ENCODE peak calls at places on chromosomes 4 and X, in seven cellular contexts. J is left ventricle myocardium inferior, G is heart left ventricle, D is GM12864, I is breast epithelium, X is adrenal gland, N is Peyer's patch. E is an unnamed sample.

GRCh38 chrX:153515435-153515834 is 2.0 kb upstream of the ATP2B3 start:
- DNase-seq in N (no peak), X (no peak), D (no peak), I (no peak), J (no peak), G (no peak), E (no peak)

GRCh38 chr4:14168919-14169318 is 541.4 kb upstream of the BOD1L1 start:
- DNase-seq in G (peak), N (no peak), I (peak), X (peak), J (peak), D (no peak), E (no peak)

GRCh38 chr4:61336488-61336887 is 136.4 kb downstream of the ADGRL3 start:
- DNase-seq in X (no peak), G (no peak), I (no peak), N (no peak), D (no peak), J (no peak), E (no peak)

GRCh38 chr4:7960790-7961655 is 21.4 kb upstream of the AFAP1 start:
- DNase-seq in G (no peak), J (no peak), X (peak), N (no peak), I (peak), D (peak), E (no peak)

GRCh38 chrX:27619459-27619858 is 29.3 kb downstream of the DCAF8L2 start:
- DNase-seq in J (no peak), X (no peak), D (no peak), I (no peak), N (no peak), G (no peak), E (no peak)

GRCh38 chrX:39519213-39519544 is 578.6 kb downstream of the BCOR start:
- DNase-seq in X (no peak), J (peak), D (no peak), I (no peak), N (no peak), G (no peak), E (no peak)

GRCh38 chrX:55167124-55167523 is 53.0 kb upstream of the PAGE5 start:
- DNase-seq in X (no peak), J (no peak), G (no peak), N (no peak), D (no peak), I (no peak), E (no peak)

GRCh38 chr4:155785828-155786227 is 27.0 kb downstream of the GUCY1B1 start:
- DNase-seq in N (no peak), G (no peak), J (no peak), I (no peak), X (no peak), D (no peak), E (no peak)

GRCh38 chrX:113192418-113192817 is 351.8 kb upstream of the AMOT start:
- DNase-seq in D (no peak), N (no peak), I (no peak), G (no peak), X (no peak), J (no peak), E (no peak)

GRCh38 chr4:185872747-185873380 is 60.9 kb upstream of the SORBS2 start:
- DNase-seq in N (no peak), I (no peak), D (no peak), G (no peak), J (no peak), X (no peak), E (no peak)

GRCh38 chrX:134607523-134607922 is 50.7 kb downstream of the PLAC1 start:
- DNase-seq in J (no peak), N (no peak), I (no peak), G (no peak), D (no peak), X (no peak), E (no peak)

GRCh38 chrX:47573334-47574095 is 8.7 kb upstream of the TIMP1 start:
- DNase-seq in I (no peak), X (peak), D (no peak), G (peak), N (no peak), J (peak), E (no peak)

GRCh38 chrX:119145241-119145653 is 17.6 kb upstream of the KIAA1210 start:
- DNase-seq in X (no peak), N (no peak), D (no peak), I (no peak), J (no peak), G (no peak), E (no peak)

GRCh38 chrX:151711787-151712186 is 4.0 kb upstream of the FATE1 start:
- DNase-seq in I (peak), X (no peak), D (no peak), N (no peak), J (no peak), G (no peak), E (no peak)

GRCh38 chr4:73836373-73837269 is at the start of gene CXCL6:
- DNase-seq in X (no peak), J (peak), G (peak), D (no peak), N (no peak), I (no peak), E (no peak)

GRCh38 chrX:123277821-123278220 is 93.7 kb downstream of the GRIA3 start:
- DNase-seq in D (no peak), X (no peak), N (no peak), J (no peak), I (no peak), G (no peak), E (no peak)

GRCh38 chrX:48938721-48939416 is 18.5 kb downstream of the OTUD5 start:
- DNase-seq in D (peak), N (peak), I (no peak), G (no peak), J (no peak), X (no peak), E (peak)

GRCh38 chr4:4270529-4270928 is 19.4 kb downstream of the LYAR start:
- DNase-seq in N (no peak), D (no peak), G (no peak), X (no peak), I (no peak), J (no peak), E (no peak)

GRCh38 chr4:100497729-100498250 is 20.0 kb downstream of the EMCN start:
- DNase-seq in J (no peak), G (no peak), X (no peak), I (no peak), N (no peak), D (no peak), E (no peak)

GRCh38 chrX:11836284-11836683 is 78.2 kb downstream of the MSL3 start:
- DNase-seq in D (no peak), N (no peak), J (no peak), I (no peak), G (no peak), X (no peak), E (no peak)

GRCh38 chrX:86047174-86047991 is at the start of gene CHM:
- DNase-seq in X (peak), N (peak), G (peak), J (peak), D (peak), I (peak), E (peak)

GRCh38 chr4:87081826-87082225 is 138.6 kb downstream of the KLHL8 start:
- DNase-seq in I (no peak), X (no peak), J (no peak), D (no peak), G (no peak), N (no peak), E (no peak)

GRCh38 chr4:95293014-95293413 is 255.8 kb downstream of the UNC5C start:
- DNase-seq in N (no peak), J (no peak), G (no peak), I (no peak), X (no peak), D (no peak), E (no peak)

GRCh38 chr4:184362338-184362737 is 112.0 kb downstream of the IRF2 start:
- DNase-seq in I (no peak), G (no peak), X (no peak), D (no peak), J (no peak), N (no peak), E (no peak)

GRCh38 chrX:57083143-57083542 is 38.2 kb downstream of the SPIN2B start:
- DNase-seq in G (no peak), D (no peak), N (no peak), I (no peak), X (no peak), J (no peak), E (no peak)

GRCh38 chr4:109560687-109561452 is 824 bp downstream of the MCUB start:
- DNase-seq in G (peak), N (peak), J (peak), D (peak), X (peak), I (peak), E (peak)

GRCh38 chr4:22190855-22191254 is 242.3 kb upstream of the KCNIP4 start:
- DNase-seq in I (no peak), X (no peak), G (no peak), N (no peak), J (no peak), D (no peak), E (no peak)

DNA sequence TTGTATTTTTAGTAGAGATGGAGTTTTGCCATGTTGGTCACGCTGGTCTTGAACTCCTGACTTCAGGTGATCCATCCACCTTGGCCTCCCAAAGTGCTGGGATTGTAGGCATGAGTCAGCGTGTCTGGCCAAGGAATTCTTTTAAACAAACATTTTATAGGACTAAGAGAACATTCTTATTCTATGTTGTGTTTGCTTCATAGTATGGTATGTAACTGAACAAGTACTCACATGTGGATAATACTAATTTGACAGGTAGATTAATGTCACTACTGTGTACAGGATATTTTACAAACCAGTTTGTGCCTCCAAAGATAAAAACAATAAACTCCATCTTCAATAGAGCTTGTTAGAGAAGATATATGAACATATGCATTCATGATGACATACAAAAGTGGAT is 1353.4 kb downstream of the PCDH7 start:
- DNase-seq in D (no peak), G (no peak), N (no peak), X (no peak), I (no peak), J (no peak), E (no peak)
- H3K4me3 ChIP-seq in D (no peak), G (no peak), N (no peak), X (no peak), I (no peak), J (no peak), E (no peak)

GRCh38 chrX:137926090-137926489 is 360.2 kb downstream of the ZIC3 start:
- DNase-seq in I (no peak), D (no peak), J (no peak), G (no peak), X (no peak), N (no peak), E (no peak)
- TF ChIP-seq CTCF in I (no peak), D (no peak), J (no peak), G (no peak), X (no peak), N (no peak), E (peak)

DNA sequence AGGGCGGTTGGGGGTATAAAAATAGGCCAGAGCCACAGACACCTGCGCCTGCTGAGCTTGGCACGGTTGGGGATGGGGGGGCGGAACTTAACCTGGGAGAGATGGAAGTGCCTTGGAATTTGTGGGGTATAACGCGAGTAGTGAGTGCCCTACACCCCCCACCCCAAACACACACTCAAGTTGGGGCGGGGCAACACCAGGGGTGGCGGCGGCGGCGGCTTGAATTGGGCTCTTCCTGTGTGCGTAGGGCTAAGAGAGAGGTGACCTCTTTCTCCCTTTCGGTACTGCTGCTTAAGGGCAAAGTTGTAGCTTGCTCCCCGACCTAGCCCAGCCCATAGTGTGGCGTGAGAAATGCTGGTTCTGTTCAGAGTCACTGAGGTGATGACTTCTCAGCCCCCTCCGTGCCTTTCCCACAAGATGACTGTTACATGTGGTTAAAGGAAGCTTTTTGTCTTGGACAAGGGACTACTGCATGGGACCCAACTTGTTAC is 839 bp downstream of the STK26 start:
- DNase-seq in D (peak), X (no peak), N (peak), I (no peak), J (peak), G (no peak), E (peak)
- H3K4me3 ChIP-seq in D (peak), X (no peak), N (peak), I (peak), J (peak), G (peak), E (peak)

DNA sequence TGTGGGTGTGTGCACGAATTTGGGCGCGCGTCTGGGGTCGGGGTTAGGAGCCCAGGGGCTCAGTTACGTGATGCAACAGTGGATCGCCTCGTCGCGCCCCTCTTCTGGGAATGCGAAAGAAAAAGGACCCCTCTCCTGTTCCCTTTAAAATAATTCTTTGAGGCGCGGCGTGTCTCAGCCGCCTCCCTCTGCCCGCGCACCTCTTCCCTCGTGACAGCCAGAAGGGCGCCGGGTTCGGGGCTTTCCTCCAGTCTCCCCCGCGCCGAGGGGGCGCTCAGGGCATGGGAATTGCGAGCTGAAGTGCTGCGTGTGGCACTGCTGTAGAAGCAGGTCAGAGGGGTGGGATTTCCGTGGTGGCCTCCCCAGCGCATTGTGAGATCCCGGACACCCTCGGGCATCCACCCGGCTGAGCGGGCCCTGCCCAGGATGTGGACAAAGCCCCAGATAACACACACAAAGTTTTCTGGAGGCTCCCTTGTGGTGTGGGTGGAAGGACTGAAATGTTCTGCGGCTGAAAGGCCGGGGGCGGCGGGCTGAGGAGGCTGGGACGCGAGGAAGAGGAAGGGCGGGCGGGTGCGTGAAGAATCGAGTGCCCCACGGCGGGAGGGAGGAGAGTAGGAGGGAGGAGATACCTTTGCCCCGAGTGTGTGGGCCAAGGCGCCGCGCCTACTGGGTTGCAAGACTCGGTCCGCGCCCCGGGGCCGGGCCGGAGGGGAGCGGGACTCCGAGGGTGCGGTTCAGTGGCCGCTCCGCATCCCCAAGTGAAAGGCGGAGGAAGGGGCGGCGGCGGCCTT is 697 bp downstream of the SEPTIN11 start:
- DNase-seq in N (peak), G (peak), D (no peak), I (peak), J (peak), X (peak), E (peak)
- TF ChIP-seq CTCF in N (no peak), G (no peak), D (no peak), I (no peak), J (no peak), X (no peak), E (peak)

GRCh38 chr4:15684498-15684897 is 2.9 kb downstream of the FAM200B start:
- DNase-seq in G (no peak), N (no peak), D (no peak), J (no peak), X (no peak), I (no peak), E (no peak)
- H3K4me3 ChIP-seq in G (no peak), N (no peak), D (no peak), J (no peak), X (no peak), I (no peak), E (no peak)

E was measured in GM06990.